ENCODE peak calls at places on chromosomes 3 and 15, in nine cellular contexts. R is GM10248; X is psoas muscle; Q is T-helper 9 cell; D is T-cell; P is coronary artery; U is CD4-positive, alpha-beta memory T cell; S is SK-N-SH; J is ELR. A is an unnamed sample.

GRCh38 chr15:89429023-89429422 is 67.4 kb downstream of the RHCG start:
- DNase-seq in R (no peak), X (no peak), Q (no peak), D (no peak), P (no peak), U (no peak), S (peak), J (no peak), A (no peak)

GRCh38 chr3:193743702-193744047 is 150.7 kb downstream of the OPA1 start:
- DNase-seq in R (no peak), X (no peak), Q (no peak), D (no peak), P (no peak), U (no peak), S (no peak), J (no peak), A (no peak)

GRCh38 chr3:158522737-158523136 is 48.3 kb upstream of the MLF1 start:
- DNase-seq in R (no peak), X (no peak), Q (no peak), D (no peak), P (no peak), U (no peak), S (no peak), J (peak), A (no peak)

GRCh38 chr15:93232840-93233239 is 143.8 kb upstream of the RGMA start:
- DNase-seq in R (no peak), X (no peak), Q (no peak), D (no peak), P (no peak), U (no peak), S (no peak), J (no peak), A (no peak)

GRCh38 chr3:105774444-105775180 is 94.2 kb downstream of the CBLB start:
- DNase-seq in R (no peak), X (no peak), Q (no peak), D (no peak), P (no peak), U (no peak), S (no peak), J (no peak), A (no peak)

GRCh38 chr3:183377307-183377959 is 51.0 kb downstream of the MCF2L2 start:
- DNase-seq in R (no peak), X (no peak), Q (no peak), D (no peak), P (no peak), U (no peak), S (no peak), J (peak), A (no peak)

GRCh38 chr3:76107935-76108570 is 322.7 kb upstream of the ZNF717 start:
- DNase-seq in R (peak), X (no peak), Q (no peak), D (no peak), P (no peak), U (no peak), S (peak), J (peak), A (peak)

GRCh38 chr3:105118905-105119304 is 247.8 kb upstream of the ALCAM start:
- DNase-seq in R (no peak), X (no peak), Q (no peak), D (no peak), P (no peak), U (no peak), S (no peak), J (peak), A (no peak)

GRCh38 chr15:94972314-94972713 is 741.0 kb downstream of the MCTP2 start:
- DNase-seq in R (no peak), X (no peak), Q (no peak), D (no peak), P (no peak), U (no peak), S (no peak), J (no peak), A (peak)

GRCh38 chr15:57220220-57220619 is 156.1 kb upstream of the CGNL1 start:
- DNase-seq in R (no peak), X (no peak), Q (no peak), D (no peak), P (no peak), U (no peak), S (peak), J (peak), A (no peak)

GRCh38 chr3:46868301-46868700 is 5.1 kb upstream of the MYL3 start:
- DNase-seq in R (no peak), X (no peak), Q (no peak), D (no peak), P (no peak), U (no peak), S (peak), J (no peak), A (no peak)

GRCh38 chr3:112128843-112129727 is 4.0 kb downstream of the GCSAM start:
- DNase-seq in R (peak), X (no peak), Q (peak), D (peak), P (no peak), U (peak), S (no peak), J (peak), A (no peak)

GRCh38 chr3:104132566-104132997 is 1234.1 kb upstream of the ALCAM start:
- DNase-seq in R (no peak), X (no peak), Q (no peak), D (no peak), P (no peak), U (no peak), S (peak), J (peak), A (no peak)

GRCh38 chr15:38690737-38691332 is 126.2 kb upstream of the RASGRP1 start:
- DNase-seq in R (peak), X (peak), Q (peak), D (peak), P (no peak), U (peak), S (peak), J (peak), A (peak)

GRCh38 chr15:73233623-73234022 is 135.1 kb downstream of the HCN4 start:
- DNase-seq in R (no peak), X (no peak), Q (no peak), D (no peak), P (no peak), U (no peak), S (no peak), J (peak), A (no peak)